ENCODE peak calls at places on chromosomes 4 and X, in four cellular contexts. Z is left ventricle myocardium inferior, K is mammary epithelial cell, E is adrenal gland. H is an unnamed sample.
A peak's percentile ranks its signal among the peaks of the same experiment; 100 is the strongest.

GRCh38 chr4:104907074-104907649 is 239.5 kb upstream of the TET2 start:
- DNase-seq in Z (no peak), K (no peak), E (no peak), H (no peak)

GRCh38 chr4:35556387-35556786 is 687.9 kb downstream of the ARAP2 start:
- DNase-seq in Z (no peak), K (peak; percentile 65), E (no peak), H (no peak)

GRCh38 chr4:174408841-174409552 is 113.3 kb downstream of the HPGD start:
- DNase-seq in Z (no peak), K (no peak), E (no peak), H (no peak)

GRCh38 chr4:7744131-7744804 is 195.4 kb downstream of the AFAP1 start:
- DNase-seq in Z (no peak), K (no peak), E (no peak), H (no peak)

GRCh38 chr4:1195894-1196401 is 23.6 kb upstream of the SPON2 start:
- DNase-seq in Z (no peak), K (no peak), E (no peak), H (no peak)

GRCh38 chr4:121726642-121727268 is 30.0 kb upstream of the ANXA5 start:
- DNase-seq in Z (no peak), K (peak; percentile 62), E (no peak), H (no peak)

GRCh38 chrX:65697173-65697572 is 29.7 kb downstream of the MSN start:
- DNase-seq in Z (no peak), K (no peak), E (no peak), H (no peak)

GRCh38 chr4:120723105-120723504 is 199.4 kb downstream of the PRDM5 start:
- DNase-seq in Z (no peak), K (no peak), E (no peak), H (no peak)

GRCh38 chr4:113382704-113383103 is 333.3 kb downstream of the ANK2 start:
- DNase-seq in Z (no peak), K (no peak), E (no peak), H (no peak)

GRCh38 chr4:113383111-113383785 is 333.8 kb downstream of the ANK2 start:
- DNase-seq in Z (no peak), K (peak; percentile 17), E (no peak), H (no peak)

GRCh38 chr4:113389160-113389559 is 339.7 kb downstream of the ANK2 start:
- DNase-seq in Z (no peak), K (no peak), E (no peak), H (no peak)

GRCh38 chr4:113384600-113384999 is 335.1 kb downstream of the ANK2 start:
- DNase-seq in Z (no peak), K (peak; percentile 54), E (no peak), H (no peak)

DNA sequence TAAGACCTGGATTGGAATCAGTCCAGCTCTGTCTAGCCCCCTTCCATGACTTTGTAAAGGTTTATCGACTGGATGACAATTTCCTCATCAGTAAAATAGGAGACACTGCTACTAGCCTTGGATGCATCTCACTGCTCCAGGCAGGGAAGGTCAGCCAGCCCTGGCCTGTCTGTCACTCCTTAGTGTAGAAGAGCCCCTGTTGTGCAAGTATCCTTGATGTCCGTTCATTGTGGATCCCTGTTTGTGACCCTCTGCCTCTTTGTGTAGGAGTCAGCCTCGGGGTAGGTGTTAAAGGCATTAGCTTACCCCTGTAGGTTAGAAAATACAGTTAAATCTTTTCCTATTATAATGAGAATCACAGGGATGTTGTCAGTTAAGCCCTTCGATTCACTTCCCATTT is 336.0 kb downstream of the ANK2 start:
- DNase-seq in Z (no peak), K (no peak), E (no peak), H (no peak)
- H3K36me3 ChIP-seq in Z (peaks cover 13% of the 10 kb centered on the region), K (no peaks in the 10 kb centered on the region), E (no peaks in the 10 kb centered on the region), H (no peaks in the 10 kb centered on the region)

GRCh38 chr4:37561803-37562207 is 124.4 kb downstream of the RELL1 start:
- DNase-seq in Z (no peak), K (peak; percentile 72), E (no peak), H (peak; percentile 79)
- H3K27ac ChIP-seq in Z (no peak overlapping the region), K (no peak overlapping the region), E (no peak overlapping the region), H (no peak overlapping the region)

GRCh38 chrX:63743596-63743995 is 41.4 kb downstream of the ARHGEF9 start:
- DNase-seq in Z (no peak), K (no peak), E (no peak), H (no peak)

GRCh38 chrX:63747331-63747730 is 37.7 kb downstream of the ARHGEF9 start:
- DNase-seq in Z (no peak), K (peak; percentile 42), E (no peak), H (no peak)

GRCh38 chrX:63746278-63746677 is 38.7 kb downstream of the ARHGEF9 start:
- DNase-seq in Z (no peak), K (peak; percentile 12), E (no peak), H (no peak)

GRCh38 chrX:63746715-63747114 is 38.3 kb downstream of the ARHGEF9 start:
- DNase-seq in Z (no peak), K (no peak), E (no peak), H (no peak)

DNA sequence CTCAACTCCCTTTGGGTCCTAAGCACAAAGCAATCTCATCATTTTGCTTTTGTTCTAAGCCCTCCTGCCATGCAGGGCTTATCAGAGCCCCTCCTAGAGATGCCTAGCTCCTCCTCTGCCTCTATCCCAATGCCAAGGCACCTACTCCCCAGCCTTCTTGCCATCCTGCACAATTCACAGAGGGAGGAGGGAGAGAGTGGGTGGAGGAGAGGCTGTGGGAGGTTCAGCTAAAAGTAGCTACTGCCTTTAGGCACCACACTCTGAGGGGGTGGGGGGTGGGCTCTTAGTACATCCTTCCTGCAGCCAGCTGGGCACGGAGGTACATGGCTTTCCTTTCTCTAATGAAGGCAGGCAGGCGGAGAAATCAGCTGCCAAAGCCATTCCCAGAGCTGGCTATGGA is 40.2 kb downstream of the ARHGEF9 start:
- DNase-seq in Z (no peak), K (no peak), E (no peak), H (no peak)
- H3K9me3 ChIP-seq in Z (no peaks in the 10 kb centered on the region), K (no peaks in the 10 kb centered on the region), E (no peaks in the 10 kb centered on the region), H (no peaks in the 10 kb centered on the region)

GRCh38 chrX:78129714-78130113 is 9.7 kb downstream of the TAF9B start:
- DNase-seq in Z (no peak), K (no peak), E (no peak), H (no peak)

GRCh38 chrX:78123190-78123589 is 16.3 kb downstream of the TAF9B start:
- DNase-seq in Z (no peak), K (peak; percentile 79), E (no peak), H (no peak)

GRCh38 chrX:78130396-78130795 is 9.1 kb downstream of the TAF9B start:
- DNase-seq in Z (no peak), K (no peak), E (no peak), H (no peak)

GRCh38 chrX:78124304-78124703 is 15.1 kb downstream of the TAF9B start:
- DNase-seq in Z (no peak), K (no peak), E (no peak), H (no peak)

GRCh38 chrX:78125148-78125547 is 14.3 kb downstream of the TAF9B start:
- DNase-seq in Z (no peak), K (no peak), E (no peak), H (no peak)
- H3K36me3 ChIP-seq in Z (peaks cover 76% of the 10 kb centered on the region), K (peaks cover 38% of the 10 kb centered on the region), E (peaks cover 60% of the 10 kb centered on the region), H (peaks cover 85% of the 10 kb centered on the region)

GRCh38 chrX:48475295-48475694 is 704 bp upstream of the FTSJ1 start:
- DNase-seq in Z (no peak), K (no peak), E (no peak), H (no peak)
- H3K27ac ChIP-seq in Z (peak overlapping the region; percentile 84), K (peak overlapping the region; percentile 89), E (peak overlapping the region; percentile 86), H (peak overlapping the region; percentile 86)

GRCh38 chr4:16884673-16885460 is 13.6 kb downstream of the LDB2 start:
- DNase-seq in Z (no peak), K (no peak), E (no peak), H (no peak)

GRCh38 chr4:16875487-16875886 is 23.0 kb downstream of the LDB2 start:
- DNase-seq in Z (no peak), K (no peak), E (no peak), H (no peak)

GRCh38 chr4:16883816-16884215 is 14.6 kb downstream of the LDB2 start:
- DNase-seq in Z (no peak), K (no peak), E (no peak), H (no peak)

GRCh38 chr4:16881151-16881884 is 17.1 kb downstream of the LDB2 start:
- DNase-seq in Z (no peak), K (no peak), E (no peak), H (no peak)
- H3K9me3 ChIP-seq in Z (peaks cover 4% of the 10 kb centered on the region), K (peaks cover 11% of the 10 kb centered on the region), E (no peaks in the 10 kb centered on the region), H (no peaks in the 10 kb centered on the region)

GRCh38 chr4:113378836-113379235 is 329.4 kb downstream of the ANK2 start:
- DNase-seq in Z (no peak), K (no peak), E (no peak), H (no peak)

GRCh38 chr4:113371061-113371460 is 321.6 kb downstream of the ANK2 start:
- DNase-seq in Z (no peak), K (no peak), E (no peak), H (no peak)

DNA sequence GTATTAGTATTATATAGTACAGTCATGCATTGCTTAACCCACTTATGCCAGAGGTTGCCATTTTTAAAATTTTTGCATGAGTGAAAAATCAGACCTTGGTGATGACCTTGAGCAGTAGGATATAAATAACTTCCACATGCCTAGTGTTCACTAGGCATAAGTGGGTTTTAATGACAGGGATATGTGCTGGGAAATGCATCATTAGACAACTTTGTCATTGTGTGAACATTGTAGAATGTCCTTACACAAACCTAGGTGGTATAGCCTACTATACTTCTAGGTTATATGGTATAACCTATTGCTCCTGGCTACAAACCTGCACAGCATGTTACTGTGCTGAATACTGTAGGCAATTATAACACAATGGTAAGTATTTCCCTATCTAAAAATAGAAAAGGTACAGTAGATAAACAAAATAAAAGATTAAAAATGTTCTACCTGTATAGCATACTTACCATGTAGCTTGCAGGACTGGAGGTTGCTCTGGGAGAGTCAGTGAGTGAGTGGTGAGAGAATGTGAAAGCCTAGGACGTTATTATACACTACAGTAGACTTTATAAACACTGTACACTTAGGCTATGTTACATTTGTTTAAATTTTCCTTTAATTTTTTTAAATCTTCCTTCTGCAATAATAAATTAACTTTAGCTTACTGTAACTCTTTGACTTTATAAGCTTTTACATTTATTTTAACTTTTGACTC is 326.7 kb downstream of the ANK2 start:
- DNase-seq in Z (no peak), K (no peak), E (no peak), H (no peak)
- H3K36me3 ChIP-seq in Z (peaks cover 39% of the 10 kb centered on the region), K (no peaks in the 10 kb centered on the region), E (peaks cover 12% of the 10 kb centered on the region), H (peaks cover 3% of the 10 kb centered on the region)

GRCh38 chrX:109954955-109955354 is 48.0 kb upstream of the TMEM164 start:
- DNase-seq in Z (no peak), K (peak; percentile 59), E (no peak), H (no peak)
- H3K27ac ChIP-seq in Z (no peak overlapping the region), K (no peak overlapping the region), E (no peak overlapping the region), H (no peak overlapping the region)

DNA sequence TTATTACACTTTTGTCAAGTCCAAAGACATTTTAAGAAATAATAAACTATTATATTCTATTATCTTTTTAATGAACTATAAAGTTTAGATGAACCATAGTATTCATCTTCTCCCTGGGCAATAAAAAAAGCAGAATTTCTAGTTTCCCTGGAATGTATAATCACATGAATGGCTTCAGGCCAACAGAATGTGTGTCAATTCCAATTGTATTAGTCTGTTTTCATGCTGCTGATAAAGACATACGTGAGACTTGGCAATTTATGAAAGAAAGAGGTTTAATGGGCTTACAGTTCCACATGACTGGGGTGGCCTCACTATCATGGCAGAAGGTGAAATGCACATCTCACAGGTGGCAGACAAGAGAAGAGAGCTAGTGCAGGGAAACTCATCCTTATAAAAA is 70.7 kb upstream of the ANXA10 start:
- DNase-seq in Z (no peak), K (peak; percentile 56), E (no peak), H (no peak)
- H3K9me3 ChIP-seq in Z (peaks cover 13% of the 10 kb centered on the region), K (peaks cover 5% of the 10 kb centered on the region), E (no peaks in the 10 kb centered on the region), H (no peaks in the 10 kb centered on the region)

H was measured in esophagus muscularis mucosa.